ENCODE peak calls at places on chromosomes 13 and 19, in eight cellular contexts. R is A549, T is transverse colon, E is right lobe of liver, G is IMR-90, V is heart left ventricle, O is gastrocnemius medialis, K is stomach. L is an unnamed sample.

GRCh38 chr13:91154954-91155353 is 192.5 kb upstream of the MIR17HG start:
- DNase-seq in R (no peak), T (no peak), E (no peak), G (no peak), V (no peak), O (no peak), K (no peak), L (no peak)

GRCh38 chr19:7540761-7541480 is 5.4 kb downstream of the PNPLA6 start:
- DNase-seq in R (no peak), T (no peak), E (no peak), G (peak; percentile 65), V (no peak), O (no peak), K (no peak), L (no peak)

GRCh38 chr13:67135356-67135755 is 94.8 kb downstream of the PCDH9 start:
- DNase-seq in R (no peak), T (no peak), E (no peak), G (no peak), V (no peak), O (no peak), K (no peak), L (no peak)

GRCh38 chr13:109704771-109705628 is 81.4 kb downstream of the IRS2 start:
- DNase-seq in R (peak; percentile 22), T (peak; percentile 59), E (peak; percentile 89), G (no peak), V (peak; percentile 55), O (peak; percentile 58), K (peak; percentile 57), L (no peak)

GRCh38 chr13:20788312-20788711 is 14.6 kb upstream of the EEF1AKMT1 start:
- DNase-seq in R (no peak), T (no peak), E (no peak), G (peak; percentile 26), V (no peak), O (no peak), K (no peak), L (no peak)

GRCh38 chr13:74930402-74931165 is 551.4 kb downstream of the TBC1D4 start:
- DNase-seq in R (no peak), T (no peak), E (no peak), G (peak; percentile 61), V (no peak), O (no peak), K (no peak), L (no peak)

GRCh38 chr13:48000559-48001126 is 430 bp downstream of the SUCLA2 start:
- DNase-seq in R (peak; percentile 5), T (peak; percentile 26), E (no peak), G (peak; percentile 2), V (peak; percentile 29), O (peak; percentile 30), K (peak; percentile 27), L (no peak)

GRCh38 chr13:28564030-28564429 is 69.1 kb upstream of the FLT1 start:
- DNase-seq in R (no peak), T (peak; percentile 69), E (no peak), G (no peak), V (no peak), O (no peak), K (no peak), L (no peak)

GRCh38 chr19:1658446-1659433 is 6.3 kb upstream of the TCF3 start:
- DNase-seq in R (no peak), T (no peak), E (no peak), G (no peak), V (no peak), O (no peak), K (no peak), L (no peak)

GRCh38 chr13:30510811-30511371 is 45.2 kb upstream of the HMGB1 start:
- DNase-seq in R (no peak), T (no peak), E (no peak), G (peak; percentile 37), V (no peak), O (no peak), K (no peak), L (peak; percentile 21)

GRCh38 chr19:5115771-5116202 is 146.9 kb downstream of the KDM4B start:
- DNase-seq in R (no peak), T (no peak), E (no peak), G (peak; percentile 17), V (no peak), O (no peak), K (no peak), L (no peak)

GRCh38 chr19:44694184-44694579 is 4.8 kb upstream of the CEACAM16 start:
- DNase-seq in R (no peak), T (no peak), E (no peak), G (no peak), V (no peak), O (no peak), K (no peak), L (no peak)

GRCh38 chr13:20702945-20703784 is at the start of gene IL17D:
- DNase-seq in R (no peak), T (peak; percentile 43), E (no peak), G (no peak), V (no peak), O (no peak), K (no peak), L (no peak)

GRCh38 chr13:98143601-98144500 is 957 bp downstream of the FARP1 start:
- DNase-seq in R (peak; percentile 9), T (peak; percentile 23), E (peak; percentile 58), G (peak; percentile 44), V (peak; percentile 40), O (peak; percentile 12), K (no peak), L (peak; percentile 40)

GRCh38 chr13:101512650-101513049 is 60.2 kb downstream of the ITGBL1 start:
- DNase-seq in R (no peak), T (no peak), E (no peak), G (no peak), V (no peak), O (no peak), K (no peak), L (no peak)

GRCh38 chr19:44800461-44800860 is 8.4 kb upstream of the BCAM start:
- DNase-seq in R (peak; percentile 97), T (peak; percentile 88), E (peak; percentile 89), G (peak; percentile 61), V (peak; percentile 88), O (peak; percentile 73), K (peak; percentile 87), L (peak; percentile 86)

GRCh38 chr13:79423801-79424642 is 18.0 kb upstream of the RBM26 start:
- DNase-seq in R (no peak), T (no peak), E (no peak), G (peak; percentile 63), V (no peak), O (no peak), K (no peak), L (no peak)

GRCh38 chr13:99307247-99307646 is at the start of gene GPR183:
- DNase-seq in R (no peak), T (no peak), E (no peak), G (peak; percentile 43), V (no peak), O (no peak), K (no peak), L (no peak)
- TF ChIP-seq POLR2A in R (no peak), T (peak; percentile 84), E (peak; percentile 63), G (no peak), V (no peak), O (peak; percentile 27), K (peak; percentile 50), L (no peak)

GRCh38 chr13:113730831-113731191 is 28.2 kb upstream of the TMEM255B start:
- DNase-seq in R (no peak), T (no peak), E (no peak), G (no peak), V (no peak), O (no peak), K (no peak), L (no peak)
- H3K9me3 ChIP-seq in R (peaks cover 7% of the 10 kb centered on the region), T (no peaks in the 10 kb centered on the region), E (no peaks in the 10 kb centered on the region), G (peaks cover 2% of the 10 kb centered on the region), V (no peaks in the 10 kb centered on the region), O (no peaks in the 10 kb centered on the region), K (no peaks in the 10 kb centered on the region), L (no peaks in the 10 kb centered on the region)

DNA sequence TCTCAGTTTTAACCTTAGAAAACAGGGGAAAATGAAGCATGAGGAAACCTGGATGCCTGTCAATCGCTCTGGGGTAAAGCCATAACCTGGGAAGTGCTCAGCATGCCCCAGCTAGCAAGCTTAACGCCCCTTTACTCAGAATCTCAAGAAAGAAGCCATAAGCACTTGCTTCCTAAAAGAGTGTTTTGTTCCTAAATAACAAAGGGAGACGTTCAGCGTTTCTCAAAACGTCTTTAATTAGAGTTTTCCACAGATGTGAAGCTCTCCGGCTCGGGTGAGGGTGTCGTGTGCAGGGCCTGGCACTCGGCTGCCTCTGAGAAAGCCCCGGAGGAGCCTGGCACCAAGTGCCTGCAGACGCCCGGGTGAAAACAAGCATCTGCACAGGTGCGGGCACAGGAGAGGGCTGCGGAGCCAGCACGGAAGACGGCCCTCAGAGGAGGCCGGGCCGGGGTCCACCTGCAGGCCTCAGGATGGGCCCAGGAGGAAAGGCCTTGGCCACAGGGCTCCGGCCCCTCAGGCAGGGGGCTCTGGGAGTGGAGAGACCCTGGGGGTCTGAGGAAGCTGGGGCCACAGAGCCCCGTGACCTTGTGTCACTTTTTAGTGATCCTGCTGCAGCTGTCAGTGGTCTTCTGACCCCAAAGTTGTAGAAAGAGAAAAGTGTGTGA is 6.2 kb downstream of the GAS6 start:
- DNase-seq in R (no peak), T (no peak), E (no peak), G (no peak), V (no peak), O (peak; percentile 6), K (peak; percentile 26), L (no peak)
- H3K4me3 ChIP-seq in R (no peak overlapping the region), T (no peak overlapping the region), E (no peak overlapping the region), G (no peak overlapping the region), V (no peak overlapping the region), O (no peak overlapping the region), K (no peak overlapping the region), L (no peak overlapping the region)

DNA sequence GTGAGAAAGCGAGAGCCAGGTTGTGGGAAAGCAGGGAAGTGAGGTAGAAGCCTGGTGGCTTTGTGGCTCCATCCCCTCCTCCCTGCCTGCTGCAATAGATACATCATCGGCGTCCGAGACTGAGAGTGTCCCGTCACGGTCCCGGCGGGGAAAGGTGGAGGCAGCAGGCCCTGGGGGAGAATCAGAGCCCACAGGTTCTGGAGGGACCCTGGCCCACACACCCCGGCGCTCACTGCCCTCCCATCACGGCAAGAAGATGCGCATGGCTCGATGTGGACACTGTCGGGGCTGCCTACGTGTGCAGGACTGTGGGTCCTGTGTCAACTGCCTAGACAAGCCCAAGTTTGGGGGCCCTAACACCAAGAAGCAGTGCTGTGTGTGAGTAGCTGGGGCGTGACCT is 5.1 kb downstream of the KMT2B start:
- DNase-seq in R (no peak), T (no peak), E (no peak), G (no peak), V (no peak), O (no peak), K (no peak), L (no peak)
- TF ChIP-seq POLR2A in R (no peak), T (no peak), E (no peak), G (no peak), V (no peak), O (no peak), K (no peak), L (no peak)